ENCODE peak calls at places on chromosomes 1 and 21, in eight cellular contexts. E is NCI-H2171 treated with DMSO at 0.1 percent for 48 hours; C is T follicular helper cell; L is stimulated activated CD8-positive, alpha-beta memory T cell treated with anti-CD3 and anti-CD28 coated beads, Interleukin-2, amount 100 ng/mL, for 48 hours; S is foreskin fibroblast; V is right atrium auricular region; N is aorta; J is neural progenitor cell. F is an unnamed sample.

GRCh38 chr1:157124855-157125254 is 13.3 kb downstream of the ETV3 start:
- DNase-seq in V (no peak), N (no peak), J (no peak), L (no peak), S (no peak), E (peak), C (no peak), F (no peak)

GRCh38 chr1:153506831-153507413 is 28.9 kb downstream of the S100A6 start:
- DNase-seq in E (no peak), V (peak), C (no peak), J (no peak), S (peak), N (peak), L (no peak), F (no peak)

GRCh38 chr21:25080161-25080560 is 527.1 kb downstream of the MRPL39 start:
- DNase-seq in C (no peak), N (no peak), L (no peak), J (no peak), V (no peak), E (no peak), S (no peak), F (no peak)

GRCh38 chr1:117061986-117062415 is 1.9 kb downstream of the TTF2 start:
- DNase-seq in S (peak), C (no peak), L (no peak), N (no peak), J (no peak), E (no peak), V (no peak), F (no peak)

GRCh38 chr1:43129334-43129733 is 42.8 kb downstream of the EBNA1BP2 start:
- DNase-seq in C (no peak), V (no peak), L (no peak), E (no peak), N (no peak), S (no peak), J (no peak), F (no peak)

GRCh38 chr1:44407430-44408180 is 2.5 kb downstream of the RNF220 start:
- DNase-seq in N (peak), E (no peak), S (no peak), V (no peak), J (peak), L (peak), C (no peak), F (no peak)

GRCh38 chr1:5915587-5916571 is 76.3 kb downstream of the NPHP4 start:
- DNase-seq in S (peak), L (no peak), C (no peak), N (no peak), V (peak), E (peak), J (peak), F (no peak)

GRCh38 chr1:165837838-165838364 is 10.5 kb downstream of the UCK2 start:
- DNase-seq in N (no peak), V (no peak), E (no peak), S (no peak), C (no peak), J (no peak), L (no peak), F (no peak)

GRCh38 chr21:28938726-28939125 is 54.0 kb downstream of the LTN1 start:
- DNase-seq in S (no peak), N (no peak), E (no peak), C (no peak), V (no peak), L (no peak), J (no peak), F (no peak)

GRCh38 chr1:107974090-107974489 is 9.1 kb upstream of the VAV3 start:
- DNase-seq in C (no peak), N (no peak), V (no peak), S (no peak), J (no peak), E (no peak), L (no peak), F (no peak)